ENCODE peak calls at places on chromosomes 2 and 18, in seven cellular contexts. L, P, C, A, R, D and U are unnamed samples.

GRCh38 chr2:47282621-47283272 is 120.2 kb upstream of the MSH2 start:
- DNase-seq in L (no peak), P (no peak), C (no peak), A (no peak), R (peak; percentile 68), D (no peak), U (no peak)

GRCh38 chr2:176729706-176730569 is 460.7 kb downstream of the MTX2 start:
- DNase-seq in L (peak; percentile 41), P (no peak), C (peak; percentile 83), A (peak; percentile 23), R (no peak), D (no peak), U (no peak)

GRCh38 chr18:59505311-59505710 is 146.2 kb upstream of the LMAN1 start:
- DNase-seq in L (no peak), P (no peak), C (no peak), A (no peak), R (no peak), D (no peak), U (no peak)

GRCh38 chr2:240498171-240498957 is 59.4 kb downstream of the ANKMY1 start:
- DNase-seq in L (no peak), P (no peak), C (no peak), A (peak; percentile 5), R (no peak), D (no peak), U (no peak)

GRCh38 chr18:6543330-6543908 is 128.7 kb upstream of the L3MBTL4 start:
- DNase-seq in L (no peak), P (no peak), C (no peak), A (no peak), R (peak; percentile 74), D (no peak), U (no peak)

GRCh38 chr18:58862851-58863538 is 1.7 kb upstream of the ZNF532 start:
- DNase-seq in L (peak; percentile 65), P (no peak), C (peak; percentile 73), A (no peak), R (peak; percentile 68), D (peak; percentile 66), U (peak; percentile 51)

GRCh38 chr2:217466104-217466503 is 536.7 kb downstream of the TNS1 start:
- DNase-seq in L (no peak), P (no peak), C (no peak), A (no peak), R (peak; percentile 28), D (no peak), U (no peak)

GRCh38 chr2:46117379-46117778 is 179.8 kb upstream of the EPAS1 start:
- DNase-seq in L (no peak), P (no peak), C (no peak), A (no peak), R (no peak), D (no peak), U (no peak)

GRCh38 chr2:239710953-239711861 is 310.4 kb upstream of the HDAC4 start:
- DNase-seq in L (no peak), P (no peak), C (peak; percentile 46), A (no peak), R (peak; percentile 13), D (peak; percentile 30), U (no peak)

GRCh38 chr2:67038195-67038594 is 358.9 kb upstream of the ETAA1 start:
- DNase-seq in L (no peak), P (no peak), C (no peak), A (no peak), R (no peak), D (no peak), U (no peak)

GRCh38 chr2:67037655-67038054 is 359.5 kb upstream of the ETAA1 start:
- DNase-seq in L (no peak), P (no peak), C (no peak), A (no peak), R (no peak), D (no peak), U (no peak)

GRCh38 chr2:67041051-67041450 is 356.1 kb upstream of the ETAA1 start:
- DNase-seq in L (no peak), P (no peak), C (no peak), A (no peak), R (no peak), D (no peak), U (no peak)

GRCh38 chr2:67039701-67040100 is 357.4 kb upstream of the ETAA1 start:
- DNase-seq in L (no peak), P (no peak), C (no peak), A (no peak), R (no peak), D (no peak), U (no peak)

GRCh38 chr2:67039058-67039457 is 358.1 kb upstream of the ETAA1 start:
- DNase-seq in L (no peak), P (no peak), C (no peak), A (no peak), R (no peak), D (no peak), U (no peak)
- H3K4me1 ChIP-seq in L (no peaks in the 10 kb centered on the region), P (no peaks in the 10 kb centered on the region), C (no peaks in the 10 kb centered on the region), A (no peaks in the 10 kb centered on the region), R (no peaks in the 10 kb centered on the region), D (no peaks in the 10 kb centered on the region), U (no peaks in the 10 kb centered on the region)

DNA sequence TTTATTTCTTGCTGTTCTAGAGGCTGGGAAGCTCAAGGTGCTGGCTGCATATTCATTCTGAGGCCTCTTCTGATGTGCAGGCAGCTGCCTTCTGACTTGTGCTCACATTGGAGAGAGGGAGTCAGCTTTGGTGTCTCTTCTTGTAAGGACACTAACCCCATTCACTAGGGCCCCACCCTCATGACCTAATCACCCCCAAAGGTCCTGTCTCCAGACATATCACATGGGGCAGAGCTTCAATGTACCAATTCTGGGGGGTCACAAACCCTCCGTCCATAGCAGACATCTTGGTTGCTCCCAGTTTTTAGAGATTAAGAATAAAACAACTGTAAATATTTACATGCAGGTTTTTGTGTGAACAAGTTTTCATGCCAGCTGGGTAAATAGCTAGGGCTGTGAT is 109.1 kb downstream of the RTP5 start:
- DNase-seq in L (no peak), P (no peak), C (peak; percentile 3), A (no peak), R (no peak), D (no peak), U (no peak)
- H3K27me3 ChIP-seq in L (no peaks in the 10 kb centered on the region), P (no peaks in the 10 kb centered on the region), C (no peaks in the 10 kb centered on the region), A (no peaks in the 10 kb centered on the region), R (no peaks in the 10 kb centered on the region), D (no peaks in the 10 kb centered on the region), U (no peaks in the 10 kb centered on the region)

DNA sequence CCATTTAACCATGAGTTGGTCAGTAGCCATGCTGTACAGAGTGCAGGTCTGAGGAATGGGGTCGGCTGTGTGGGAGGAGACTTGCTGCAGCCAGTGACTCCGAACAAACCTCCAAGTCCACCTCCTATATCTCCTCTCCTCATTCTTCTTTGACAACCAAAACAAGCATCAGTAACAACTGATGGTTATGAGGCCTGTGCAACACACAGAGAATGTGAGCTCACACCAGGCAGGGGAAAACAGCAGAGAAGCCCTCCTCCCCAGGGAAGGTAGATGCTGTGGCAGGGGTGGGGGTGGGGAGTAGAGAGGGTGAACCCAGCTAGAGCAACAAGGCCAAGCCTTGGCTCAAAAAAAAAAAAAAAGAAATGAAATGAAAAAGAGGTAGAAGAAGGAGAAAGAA is 12.3 kb upstream of the CNGA3 start:
- DNase-seq in L (no peak), P (no peak), C (no peak), A (no peak), R (no peak), D (no peak), U (no peak)
- H3K4me3 ChIP-seq in L (no peak overlapping the region), P (no peak overlapping the region), C (no peak overlapping the region), A (no peak overlapping the region), R (no peak overlapping the region), D (no peak overlapping the region), U (no peak overlapping the region)

DNA sequence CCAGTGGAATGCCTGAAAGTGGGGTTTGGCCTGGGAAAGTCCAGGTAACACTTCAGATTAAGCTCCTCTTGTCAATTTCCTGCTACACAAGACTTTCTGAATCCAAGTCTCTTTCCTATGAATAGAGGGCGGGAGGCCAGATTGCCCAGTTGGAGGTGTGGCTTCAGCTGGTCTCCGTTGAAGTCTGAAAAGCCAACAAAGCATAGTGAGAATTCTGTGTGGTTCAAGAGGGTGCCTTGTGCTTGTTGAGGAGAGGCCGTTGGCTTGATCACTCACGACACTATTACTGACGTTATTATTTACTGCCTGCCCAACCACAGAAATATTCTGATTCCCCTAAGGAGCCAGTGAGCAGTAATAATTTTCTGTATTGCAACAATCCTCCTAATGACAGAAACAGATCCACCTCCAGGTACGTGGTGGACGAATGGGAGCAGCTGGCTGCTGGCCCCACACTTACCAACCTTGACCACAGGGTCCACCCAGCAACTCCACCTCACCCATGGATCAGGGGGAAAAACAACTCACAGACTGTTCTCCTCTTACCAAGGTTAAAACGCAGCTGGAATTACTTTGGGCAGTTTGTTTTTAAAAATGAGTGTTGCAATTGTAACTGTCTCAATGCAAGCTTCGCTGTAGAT is 21.9 kb downstream of the NRP2 start:
- DNase-seq in L (peak; percentile 54), P (no peak), C (no peak), A (no peak), R (no peak), D (peak; percentile 78), U (no peak)
- H3K4me1 ChIP-seq in L (peaks cover 56% of the 10 kb centered on the region), P (peaks cover 32% of the 10 kb centered on the region), C (no peaks in the 10 kb centered on the region), A (no peaks in the 10 kb centered on the region), R (peaks cover 25% of the 10 kb centered on the region), D (peaks cover 100% of the 10 kb centered on the region), U (peaks cover 82% of the 10 kb centered on the region)

GRCh38 chr2:138959031-138959430 is 178.8 kb upstream of the NXPH2 start:
- DNase-seq in L (no peak), P (no peak), C (no peak), A (no peak), R (no peak), D (no peak), U (no peak)
- H3K27me3 ChIP-seq in L (no peaks in the 10 kb centered on the region), P (no peaks in the 10 kb centered on the region), C (no peaks in the 10 kb centered on the region), A (no peaks in the 10 kb centered on the region), R (no peaks in the 10 kb centered on the region), D (no peaks in the 10 kb centered on the region), U (no peaks in the 10 kb centered on the region)

GRCh38 chr2:197708331-197708730 is 3.2 kb downstream of the MARS2 start:
- DNase-seq in L (no peak), P (no peak), C (no peak), A (no peak), R (peak; percentile 42), D (no peak), U (no peak)

GRCh38 chr2:197706839-197707207 is 1.7 kb downstream of the MARS2 start:
- DNase-seq in L (no peak), P (no peak), C (no peak), A (no peak), R (no peak), D (no peak), U (no peak)

GRCh38 chr2:197705912-197706838 is 1.0 kb downstream of the MARS2 start:
- DNase-seq in L (peak; percentile 21), P (no peak), C (no peak), A (no peak), R (peak; percentile 50), D (no peak), U (no peak)

GRCh38 chr2:197705143-197705911 is at the start of gene MARS2:
- DNase-seq in L (peak; percentile 94), P (peak; percentile 91), C (peak; percentile 96), A (peak; percentile 88), R (peak; percentile 95), D (peak; percentile 96), U (peak; percentile 96)

GRCh38 chr2:197707316-197708213 is 2.4 kb downstream of the MARS2 start:
- DNase-seq in L (no peak), P (no peak), C (no peak), A (no peak), R (peak; percentile 60), D (no peak), U (no peak)
- H3K4me3 ChIP-seq in L (no peak overlapping the region), P (peak overlapping the region; percentile 3), C (peak overlapping the region; percentile 89), A (peak overlapping the region; percentile 87), R (peak overlapping the region; percentile 91), D (no peak overlapping the region), U (peak overlapping the region; percentile 98)